ENCODE peak calls at places on chromosome 18, in four cellular contexts. One of them, this sample, is unnamed.

GRCh38 chr18:31651369-31651768 is 33.0 kb downstream of the B4GALT6 start:
- DNase-seq in ascending aorta: no peak
- DNase-seq in heart right ventricle: no peak
- DNase-seq in left ventricle myocardium inferior: no peak
- DNase-seq in this sample: no peak

GRCh38 chr18:54269924-54270844 is 867 bp downstream of the POLI start:
- DNase-seq in ascending aorta: peak; percentile 76
- DNase-seq in heart right ventricle: no peak
- DNase-seq in left ventricle myocardium inferior: no peak
- DNase-seq in this sample: peak; percentile 76

GRCh38 chr18:59715966-59716369 is 18.7 kb upstream of the CCBE1 start:
- DNase-seq in ascending aorta: no peak
- DNase-seq in heart right ventricle: no peak
- DNase-seq in left ventricle myocardium inferior: no peak
- DNase-seq in this sample: no peak

GRCh38 chr18:1050012-1050657 is 145.5 kb downstream of the ADCYAP1 start:
- DNase-seq in ascending aorta: no peak
- DNase-seq in heart right ventricle: no peak
- DNase-seq in left ventricle myocardium inferior: no peak
- DNase-seq in this sample: no peak

GRCh38 chr18:49752095-49752457 is 61.3 kb downstream of the ACAA2 start:
- DNase-seq in ascending aorta: no peak
- DNase-seq in heart right ventricle: no peak
- DNase-seq in left ventricle myocardium inferior: no peak
- DNase-seq in this sample: no peak

GRCh38 chr18:8826971-8827370 is 121.6 kb downstream of the MTCL1 start:
- DNase-seq in ascending aorta: no peak
- DNase-seq in heart right ventricle: no peak
- DNase-seq in left ventricle myocardium inferior: no peak
- DNase-seq in this sample: no peak

GRCh38 chr18:31801078-31801477 is 40.4 kb upstream of the SLC25A52 start:
- DNase-seq in ascending aorta: no peak
- DNase-seq in heart right ventricle: no peak
- DNase-seq in left ventricle myocardium inferior: no peak
- DNase-seq in this sample: no peak

GRCh38 chr18:30556112-30556511 is 486.4 kb downstream of the DSC3 start:
- DNase-seq in ascending aorta: no peak
- DNase-seq in heart right ventricle: no peak
- DNase-seq in left ventricle myocardium inferior: no peak
- DNase-seq in this sample: no peak

GRCh38 chr18:6521804-6522418 is 107.2 kb upstream of the L3MBTL4 start:
- DNase-seq in ascending aorta: no peak
- DNase-seq in heart right ventricle: no peak
- DNase-seq in left ventricle myocardium inferior: no peak
- DNase-seq in this sample: peak; percentile 63

GRCh38 chr18:7617738-7618422 is 50.8 kb downstream of the PTPRM start:
- DNase-seq in ascending aorta: no peak
- DNase-seq in heart right ventricle: no peak
- DNase-seq in left ventricle myocardium inferior: no peak
- DNase-seq in this sample: no peak

GRCh38 chr18:28960146-28960545 is 783.2 kb upstream of the CDH2 start:
- DNase-seq in ascending aorta: no peak
- DNase-seq in heart right ventricle: no peak
- DNase-seq in left ventricle myocardium inferior: no peak
- DNase-seq in this sample: no peak

GRCh38 chr18:12420831-12421421 is 13.2 kb downstream of the PRELID3A start:
- DNase-seq in ascending aorta: no peak
- DNase-seq in heart right ventricle: no peak
- DNase-seq in left ventricle myocardium inferior: no peak
- DNase-seq in this sample: peak; percentile 87

GRCh38 chr18:76568726-76569125 is 73.7 kb upstream of the ZNF516 start:
- DNase-seq in ascending aorta: no peak
- DNase-seq in heart right ventricle: no peak
- DNase-seq in left ventricle myocardium inferior: no peak
- DNase-seq in this sample: no peak

GRCh38 chr18:34659579-34660517 is 50.2 kb upstream of the DTNA start:
- DNase-seq in ascending aorta: peak; percentile 95
- DNase-seq in heart right ventricle: peak; percentile 59
- DNase-seq in left ventricle myocardium inferior: peak; percentile 73
- DNase-seq in this sample: no peak

GRCh38 chr18:43578636-43579203 is 301.4 kb upstream of the SYT4 start:
- DNase-seq in ascending aorta: no peak
- DNase-seq in heart right ventricle: no peak
- DNase-seq in left ventricle myocardium inferior: no peak
- DNase-seq in this sample: no peak

GRCh38 chr18:70720607-70721006 is 431.8 kb downstream of the SOCS6 start:
- DNase-seq in ascending aorta: peak; percentile 64
- DNase-seq in heart right ventricle: no peak
- DNase-seq in left ventricle myocardium inferior: no peak
- DNase-seq in this sample: no peak

GRCh38 chr18:34322365-34323289 is 97.9 kb upstream of the NOL4 start:
- DNase-seq in ascending aorta: no peak
- DNase-seq in heart right ventricle: peak; percentile 15
- DNase-seq in left ventricle myocardium inferior: peak; percentile 24
- DNase-seq in this sample: peak; percentile 62

GRCh38 chr18:74282359-74283254 is 9.2 kb downstream of the CYB5A start:
- DNase-seq in ascending aorta: no peak
- DNase-seq in heart right ventricle: no peak
- DNase-seq in left ventricle myocardium inferior: no peak
- DNase-seq in this sample: no peak

GRCh38 chr18:29225351-29225750 is 1048.4 kb upstream of the CDH2 start:
- DNase-seq in ascending aorta: no peak
- DNase-seq in heart right ventricle: no peak
- DNase-seq in left ventricle myocardium inferior: no peak
- DNase-seq in this sample: no peak

GRCh38 chr18:23934252-23934651 is 80.3 kb upstream of the TTC39C start:
- DNase-seq in ascending aorta: no peak
- DNase-seq in heart right ventricle: no peak
- DNase-seq in left ventricle myocardium inferior: no peak
- DNase-seq in this sample: no peak

GRCh38 chr18:11419336-11419735 is 190.1 kb upstream of the SLC35G4 start:
- DNase-seq in ascending aorta: no peak
- DNase-seq in heart right ventricle: no peak
- DNase-seq in left ventricle myocardium inferior: no peak
- DNase-seq in this sample: no peak

GRCh38 chr18:76686737-76687231 is 135.6 kb upstream of the ZNF236 start:
- DNase-seq in ascending aorta: peak; percentile 83
- DNase-seq in heart right ventricle: peak; percentile 36
- DNase-seq in left ventricle myocardium inferior: peak; percentile 29
- DNase-seq in this sample: peak; percentile 78

GRCh38 chr18:63320690-63321265 is 1.2 kb upstream of the BCL2 start:
- DNase-seq in ascending aorta: peak; percentile 77
- DNase-seq in heart right ventricle: peak; percentile 34
- DNase-seq in left ventricle myocardium inferior: peak; percentile 32
- DNase-seq in this sample: peak; percentile 46

GRCh38 chr18:74013955-74014354 is 133.7 kb downstream of the FBXO15 start:
- DNase-seq in ascending aorta: no peak
- DNase-seq in heart right ventricle: no peak
- DNase-seq in left ventricle myocardium inferior: no peak
- DNase-seq in this sample: no peak

GRCh38 chr18:8849696-8850095 is 144.3 kb downstream of the MTCL1 start:
- DNase-seq in ascending aorta: no peak
- DNase-seq in heart right ventricle: no peak
- DNase-seq in left ventricle myocardium inferior: no peak
- DNase-seq in this sample: no peak

GRCh38 chr18:50879302-50880107 is 587 bp downstream of the ME2 start:
- DNase-seq in ascending aorta: no peak
- DNase-seq in heart right ventricle: no peak
- DNase-seq in left ventricle myocardium inferior: no peak
- DNase-seq in this sample: peak; percentile 41

GRCh38 chr18:44213288-44213687 is 467.4 kb upstream of the SETBP1 start:
- DNase-seq in ascending aorta: no peak
- DNase-seq in heart right ventricle: no peak
- DNase-seq in left ventricle myocardium inferior: no peak
- DNase-seq in this sample: no peak

GRCh38 chr18:362914-363295 is 95.1 kb upstream of the THOC1 start:
- DNase-seq in ascending aorta: no peak
- DNase-seq in heart right ventricle: no peak
- DNase-seq in left ventricle myocardium inferior: no peak
- DNase-seq in this sample: no peak

GRCh38 chr18:48409591-48410094 is 460 bp upstream of the ZBTB7C start:
- DNase-seq in ascending aorta: peak; percentile 77
- DNase-seq in heart right ventricle: peak; percentile 54
- DNase-seq in left ventricle myocardium inferior: peak; percentile 54
- DNase-seq in this sample: peak; percentile 54

GRCh38 chr18:48407358-48407757 is 1.8 kb downstream of the ZBTB7C start:
- DNase-seq in ascending aorta: no peak
- DNase-seq in heart right ventricle: no peak
- DNase-seq in left ventricle myocardium inferior: no peak
- DNase-seq in this sample: no peak

GRCh38 chr18:48408111-48408726 is 964 bp downstream of the ZBTB7C start:
- DNase-seq in ascending aorta: peak; percentile 74
- DNase-seq in heart right ventricle: peak; percentile 27
- DNase-seq in left ventricle myocardium inferior: peak; percentile 23
- DNase-seq in this sample: peak; percentile 27

GRCh38 chr18:48410095-48410920 is 1.1 kb upstream of the ZBTB7C start:
- DNase-seq in ascending aorta: peak; percentile 95
- DNase-seq in heart right ventricle: peak; percentile 94
- DNase-seq in left ventricle myocardium inferior: peak; percentile 93
- DNase-seq in this sample: peak; percentile 96

GRCh38 chr18:48408727-48409590 is at the start of gene ZBTB7C:
- DNase-seq in ascending aorta: no peak
- DNase-seq in heart right ventricle: peak; percentile 42
- DNase-seq in left ventricle myocardium inferior: peak; percentile 39
- DNase-seq in this sample: peak; percentile 53
- H3K27ac ChIP-seq in ascending aorta: peak within 1 kb of the TSS; percentile 91
- H3K27ac ChIP-seq in heart right ventricle: peak within 1 kb of the TSS; percentile 2
- H3K27ac ChIP-seq in left ventricle myocardium inferior: peak within 1 kb of the TSS; percentile 88
- H3K27ac ChIP-seq in this sample: no peak within 1 kb of the TSS

GRCh38 chr18:55401275-55401620 is 186.7 kb downstream of the TCF4 start:
- DNase-seq in ascending aorta: no peak
- DNase-seq in heart right ventricle: no peak
- DNase-seq in left ventricle myocardium inferior: no peak
- DNase-seq in this sample: no peak

GRCh38 chr18:55401638-55402191 is 186.3 kb downstream of the TCF4 start:
- DNase-seq in ascending aorta: no peak
- DNase-seq in heart right ventricle: peak; percentile 11
- DNase-seq in left ventricle myocardium inferior: no peak
- DNase-seq in this sample: no peak

GRCh38 chr18:55403555-55403954 is 184.4 kb downstream of the TCF4 start:
- DNase-seq in ascending aorta: no peak
- DNase-seq in heart right ventricle: no peak
- DNase-seq in left ventricle myocardium inferior: no peak
- DNase-seq in this sample: no peak

GRCh38 chr18:55404136-55404810 is 183.7 kb downstream of the TCF4 start:
- DNase-seq in ascending aorta: no peak
- DNase-seq in heart right ventricle: no peak
- DNase-seq in left ventricle myocardium inferior: no peak
- DNase-seq in this sample: no peak

GRCh38 chr18:55402731-55403405 is 185.1 kb downstream of the TCF4 start:
- DNase-seq in ascending aorta: no peak
- DNase-seq in heart right ventricle: no peak
- DNase-seq in left ventricle myocardium inferior: no peak
- DNase-seq in this sample: no peak
- H3K4me3 ChIP-seq in ascending aorta: peak overlapping the region; percentile 58
- H3K4me3 ChIP-seq in heart right ventricle: peak overlapping the region; percentile 45
- H3K4me3 ChIP-seq in left ventricle myocardium inferior: peak overlapping the region; percentile 55
- H3K4me3 ChIP-seq in this sample: no peak overlapping the region

GRCh38 chr18:45891806-45892205 is 66.3 kb downstream of the SIGLEC15 start:
- DNase-seq in ascending aorta: no peak
- DNase-seq in heart right ventricle: no peak
- DNase-seq in left ventricle myocardium inferior: no peak
- DNase-seq in this sample: no peak
- H3K36me3 ChIP-seq in ascending aorta: peaks cover 16% of the 10 kb centered on the region
- H3K36me3 ChIP-seq in heart right ventricle: no peaks in the 10 kb centered on the region
- H3K36me3 ChIP-seq in left ventricle myocardium inferior: peaks cover 82% of the 10 kb centered on the region
- H3K36me3 ChIP-seq in this sample: peaks cover 4% of the 10 kb centered on the region

DNA sequence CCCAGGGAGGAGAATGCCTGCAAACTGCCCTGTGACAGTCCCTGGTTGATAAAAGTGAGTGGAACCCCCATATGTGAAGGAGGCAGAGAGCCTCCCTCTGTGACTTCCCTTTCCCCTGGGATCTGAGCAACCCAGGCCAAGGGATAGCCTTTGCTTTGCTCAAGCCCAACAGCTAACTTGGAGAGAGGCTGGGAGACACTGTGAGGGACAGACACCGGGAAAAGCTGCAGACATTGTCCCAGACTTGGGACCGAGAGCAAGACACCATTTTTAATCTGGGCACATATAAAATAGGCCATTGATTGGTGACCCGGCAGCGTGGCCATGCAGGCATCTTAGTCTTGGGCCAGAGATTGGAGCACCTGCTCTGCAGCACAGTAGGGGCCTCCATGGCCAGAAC is 96.1 kb upstream of the SALL3 start:
- DNase-seq in ascending aorta: no peak
- DNase-seq in heart right ventricle: no peak
- DNase-seq in left ventricle myocardium inferior: no peak
- DNase-seq in this sample: no peak
- H3K27ac ChIP-seq in ascending aorta: no peak overlapping the region
- H3K27ac ChIP-seq in heart right ventricle: no peak overlapping the region
- H3K27ac ChIP-seq in left ventricle myocardium inferior: no peak overlapping the region
- H3K27ac ChIP-seq in this sample: no peak overlapping the region

GRCh38 chr18:60981651-60982050 is 351.6 kb upstream of the CDH20 start:
- DNase-seq in ascending aorta: no peak
- DNase-seq in heart right ventricle: no peak
- DNase-seq in left ventricle myocardium inferior: no peak
- DNase-seq in this sample: no peak

GRCh38 chr18:60982958-60983357 is 350.3 kb upstream of the CDH20 start:
- DNase-seq in ascending aorta: no peak
- DNase-seq in heart right ventricle: no peak
- DNase-seq in left ventricle myocardium inferior: no peak
- DNase-seq in this sample: no peak

GRCh38 chr18:60987963-60988362 is 345.3 kb upstream of the CDH20 start:
- DNase-seq in ascending aorta: no peak
- DNase-seq in heart right ventricle: no peak
- DNase-seq in left ventricle myocardium inferior: no peak
- DNase-seq in this sample: no peak

GRCh38 chr18:60982296-60982695 is 350.9 kb upstream of the CDH20 start:
- DNase-seq in ascending aorta: no peak
- DNase-seq in heart right ventricle: no peak
- DNase-seq in left ventricle myocardium inferior: no peak
- DNase-seq in this sample: no peak

GRCh38 chr18:60984496-60984895 is 348.7 kb upstream of the CDH20 start:
- DNase-seq in ascending aorta: no peak
- DNase-seq in heart right ventricle: no peak
- DNase-seq in left ventricle myocardium inferior: no peak
- DNase-seq in this sample: no peak
- H3K4me3 ChIP-seq in ascending aorta: no peak overlapping the region
- H3K4me3 ChIP-seq in heart right ventricle: no peak overlapping the region
- H3K4me3 ChIP-seq in left ventricle myocardium inferior: no peak overlapping the region
- H3K4me3 ChIP-seq in this sample: no peak overlapping the region

GRCh38 chr18:79971211-79971952 is 6.9 kb downstream of the HSBP1L1 start:
- DNase-seq in ascending aorta: no peak
- DNase-seq in heart right ventricle: no peak
- DNase-seq in left ventricle myocardium inferior: no peak
- DNase-seq in this sample: no peak
- H3K36me3 ChIP-seq in ascending aorta: peaks cover 27% of the 10 kb centered on the region
- H3K36me3 ChIP-seq in heart right ventricle: peaks cover 4% of the 10 kb centered on the region
- H3K36me3 ChIP-seq in left ventricle myocardium inferior: peaks cover 55% of the 10 kb centered on the region
- H3K36me3 ChIP-seq in this sample: peaks cover 79% of the 10 kb centered on the region